ENCODE peak calls at places on chromosome 6, in four cellular contexts. One of them, this sample, is unnamed.

GRCh38 chr6:35359744-35360348 is 17.5 kb downstream of the PPARD start:
- DNase-seq in mammary epithelial cell: no peak
- DNase-seq in globus pallidus: peak
- DNase-seq in natural killer cell treated with Interleukin-12 subunit alpha and Interleukin-12 subunit beta and Interleukin-15 and Interleukin-18, amount 100 ng/mL, for 72 hours: no peak
- DNase-seq in this sample: no peak

GRCh38 chr6:3147914-3148757 is 9.2 kb downstream of the TUBB2A start:
- DNase-seq in natural killer cell treated with Interleukin-12 subunit alpha and Interleukin-12 subunit beta and Interleukin-15 and Interleukin-18, amount 100 ng/mL, for 72 hours: no peak
- DNase-seq in mammary epithelial cell: no peak
- DNase-seq in globus pallidus: no peak
- DNase-seq in this sample: no peak

GRCh38 chr6:146546440-146546839 is 2.8 kb downstream of the RAB32 start:
- DNase-seq in natural killer cell treated with Interleukin-12 subunit alpha and Interleukin-12 subunit beta and Interleukin-15 and Interleukin-18, amount 100 ng/mL, for 72 hours: no peak
- DNase-seq in globus pallidus: no peak
- DNase-seq in mammary epithelial cell: peak
- DNase-seq in this sample: no peak

GRCh38 chr6:33413200-33413599 is 2.4 kb downstream of the PHF1 start:
- DNase-seq in natural killer cell treated with Interleukin-12 subunit alpha and Interleukin-12 subunit beta and Interleukin-15 and Interleukin-18, amount 100 ng/mL, for 72 hours: no peak
- DNase-seq in mammary epithelial cell: no peak
- DNase-seq in globus pallidus: no peak
- DNase-seq in this sample: no peak

GRCh38 chr6:109690740-109691687 is at the start of the genes AK9 and FIG4:
- DNase-seq in globus pallidus: peak
- DNase-seq in natural killer cell treated with Interleukin-12 subunit alpha and Interleukin-12 subunit beta and Interleukin-15 and Interleukin-18, amount 100 ng/mL, for 72 hours: peak
- DNase-seq in mammary epithelial cell: peak
- DNase-seq in this sample: peak

GRCh38 chr6:34586327-34587040 is 30.4 kb upstream of the SPDEF start:
- DNase-seq in mammary epithelial cell: no peak
- DNase-seq in globus pallidus: no peak
- DNase-seq in natural killer cell treated with Interleukin-12 subunit alpha and Interleukin-12 subunit beta and Interleukin-15 and Interleukin-18, amount 100 ng/mL, for 72 hours: peak
- DNase-seq in this sample: no peak

GRCh38 chr6:70860044-70860443 is 96.8 kb downstream of the B3GAT2 start:
- DNase-seq in globus pallidus: no peak
- DNase-seq in natural killer cell treated with Interleukin-12 subunit alpha and Interleukin-12 subunit beta and Interleukin-15 and Interleukin-18, amount 100 ng/mL, for 72 hours: no peak
- DNase-seq in mammary epithelial cell: no peak
- DNase-seq in this sample: no peak

GRCh38 chr6:150142657-150143501 is at the start of gene PPP1R14C:
- DNase-seq in globus pallidus: no peak
- DNase-seq in natural killer cell treated with Interleukin-12 subunit alpha and Interleukin-12 subunit beta and Interleukin-15 and Interleukin-18, amount 100 ng/mL, for 72 hours: no peak
- DNase-seq in mammary epithelial cell: peak
- DNase-seq in this sample: peak

GRCh38 chr6:46284472-46284871 is 113.7 kb upstream of the ENPP5 start:
- DNase-seq in globus pallidus: no peak
- DNase-seq in natural killer cell treated with Interleukin-12 subunit alpha and Interleukin-12 subunit beta and Interleukin-15 and Interleukin-18, amount 100 ng/mL, for 72 hours: no peak
- DNase-seq in mammary epithelial cell: no peak
- DNase-seq in this sample: no peak

GRCh38 chr6:159943965-159944598 is 24.8 kb upstream of the IGF2R start:
- DNase-seq in mammary epithelial cell: no peak
- DNase-seq in globus pallidus: no peak
- DNase-seq in natural killer cell treated with Interleukin-12 subunit alpha and Interleukin-12 subunit beta and Interleukin-15 and Interleukin-18, amount 100 ng/mL, for 72 hours: no peak
- DNase-seq in this sample: no peak

GRCh38 chr6:141946502-141946901 is 186.2 kb upstream of the GJE1 start:
- DNase-seq in mammary epithelial cell: no peak
- DNase-seq in globus pallidus: no peak
- DNase-seq in natural killer cell treated with Interleukin-12 subunit alpha and Interleukin-12 subunit beta and Interleukin-15 and Interleukin-18, amount 100 ng/mL, for 72 hours: no peak
- DNase-seq in this sample: no peak

GRCh38 chr6:114055319-114055718 is 84.4 kb upstream of the HDAC2 start:
- DNase-seq in globus pallidus: peak
- DNase-seq in natural killer cell treated with Interleukin-12 subunit alpha and Interleukin-12 subunit beta and Interleukin-15 and Interleukin-18, amount 100 ng/mL, for 72 hours: no peak
- DNase-seq in mammary epithelial cell: no peak
- DNase-seq in this sample: no peak

GRCh38 chr6:57135885-57136284 is 36.2 kb upstream of the BAG2 start:
- DNase-seq in globus pallidus: no peak
- DNase-seq in mammary epithelial cell: no peak
- DNase-seq in natural killer cell treated with Interleukin-12 subunit alpha and Interleukin-12 subunit beta and Interleukin-15 and Interleukin-18, amount 100 ng/mL, for 72 hours: no peak
- DNase-seq in this sample: no peak

GRCh38 chr6:136822051-136822378 is 377 bp upstream of the PEX7 start:
- DNase-seq in natural killer cell treated with Interleukin-12 subunit alpha and Interleukin-12 subunit beta and Interleukin-15 and Interleukin-18, amount 100 ng/mL, for 72 hours: no peak
- DNase-seq in mammary epithelial cell: no peak
- DNase-seq in globus pallidus: no peak
- DNase-seq in this sample: no peak

GRCh38 chr6:107491791-107492674 is 2.1 kb downstream of the SOBP start:
- DNase-seq in globus pallidus: peak
- DNase-seq in mammary epithelial cell: peak
- DNase-seq in natural killer cell treated with Interleukin-12 subunit alpha and Interleukin-12 subunit beta and Interleukin-15 and Interleukin-18, amount 100 ng/mL, for 72 hours: no peak
- DNase-seq in this sample: no peak

GRCh38 chr6:115514656-115515055 is 546.0 kb downstream of the FRK start:
- DNase-seq in globus pallidus: no peak
- DNase-seq in mammary epithelial cell: no peak
- DNase-seq in natural killer cell treated with Interleukin-12 subunit alpha and Interleukin-12 subunit beta and Interleukin-15 and Interleukin-18, amount 100 ng/mL, for 72 hours: no peak
- DNase-seq in this sample: no peak

GRCh38 chr6:151239603-151240035 is at the start of gene AKAP12:
- DNase-seq in mammary epithelial cell: no peak
- DNase-seq in globus pallidus: no peak
- DNase-seq in natural killer cell treated with Interleukin-12 subunit alpha and Interleukin-12 subunit beta and Interleukin-15 and Interleukin-18, amount 100 ng/mL, for 72 hours: no peak
- DNase-seq in this sample: peak

GRCh38 chr6:111715321-111715720 is 109.6 kb upstream of the TRAF3IP2 start:
- DNase-seq in natural killer cell treated with Interleukin-12 subunit alpha and Interleukin-12 subunit beta and Interleukin-15 and Interleukin-18, amount 100 ng/mL, for 72 hours: no peak
- DNase-seq in globus pallidus: no peak
- DNase-seq in mammary epithelial cell: no peak
- DNase-seq in this sample: no peak

GRCh38 chr6:16658661-16659060 is 102.6 kb downstream of the ATXN1 start:
- DNase-seq in globus pallidus: no peak
- DNase-seq in natural killer cell treated with Interleukin-12 subunit alpha and Interleukin-12 subunit beta and Interleukin-15 and Interleukin-18, amount 100 ng/mL, for 72 hours: no peak
- DNase-seq in mammary epithelial cell: no peak
- DNase-seq in this sample: no peak

GRCh38 chr6:11833626-11834592 is 55.3 kb upstream of the ADTRP start:
- DNase-seq in natural killer cell treated with Interleukin-12 subunit alpha and Interleukin-12 subunit beta and Interleukin-15 and Interleukin-18, amount 100 ng/mL, for 72 hours: no peak
- DNase-seq in globus pallidus: no peak
- DNase-seq in mammary epithelial cell: no peak
- DNase-seq in this sample: no peak

GRCh38 chr6:5053038-5053437 is 32.1 kb upstream of the PPP1R3G start:
- DNase-seq in natural killer cell treated with Interleukin-12 subunit alpha and Interleukin-12 subunit beta and Interleukin-15 and Interleukin-18, amount 100 ng/mL, for 72 hours: no peak
- DNase-seq in mammary epithelial cell: no peak
- DNase-seq in globus pallidus: no peak
- DNase-seq in this sample: no peak

GRCh38 chr6:157982580-157983438 is 1.1 kb downstream of the SYNJ2 start:
- DNase-seq in globus pallidus: peak
- DNase-seq in natural killer cell treated with Interleukin-12 subunit alpha and Interleukin-12 subunit beta and Interleukin-15 and Interleukin-18, amount 100 ng/mL, for 72 hours: no peak
- DNase-seq in mammary epithelial cell: peak
- DNase-seq in this sample: no peak

GRCh38 chr6:10951675-10952282 is 64.9 kb downstream of the SYCP2L start:
- DNase-seq in mammary epithelial cell: peak
- DNase-seq in globus pallidus: peak
- DNase-seq in natural killer cell treated with Interleukin-12 subunit alpha and Interleukin-12 subunit beta and Interleukin-15 and Interleukin-18, amount 100 ng/mL, for 72 hours: no peak
- DNase-seq in this sample: no peak

GRCh38 chr6:139161817-139162284 is 27.0 kb downstream of the HECA start:
- DNase-seq in natural killer cell treated with Interleukin-12 subunit alpha and Interleukin-12 subunit beta and Interleukin-15 and Interleukin-18, amount 100 ng/mL, for 72 hours: no peak
- DNase-seq in globus pallidus: no peak
- DNase-seq in mammary epithelial cell: no peak
- DNase-seq in this sample: no peak

GRCh38 chr6:16548121-16548520 is 213.1 kb downstream of the ATXN1 start:
- DNase-seq in natural killer cell treated with Interleukin-12 subunit alpha and Interleukin-12 subunit beta and Interleukin-15 and Interleukin-18, amount 100 ng/mL, for 72 hours: no peak
- DNase-seq in mammary epithelial cell: peak
- DNase-seq in globus pallidus: no peak
- DNase-seq in this sample: no peak

GRCh38 chr6:45532626-45533258 is 155.0 kb upstream of the SUPT3H start:
- DNase-seq in mammary epithelial cell: no peak
- DNase-seq in natural killer cell treated with Interleukin-12 subunit alpha and Interleukin-12 subunit beta and Interleukin-15 and Interleukin-18, amount 100 ng/mL, for 72 hours: no peak
- DNase-seq in globus pallidus: no peak
- DNase-seq in this sample: no peak

GRCh38 chr6:88712243-88712936 is 251.0 kb downstream of the RNGTT start:
- DNase-seq in mammary epithelial cell: no peak
- DNase-seq in globus pallidus: no peak
- DNase-seq in natural killer cell treated with Interleukin-12 subunit alpha and Interleukin-12 subunit beta and Interleukin-15 and Interleukin-18, amount 100 ng/mL, for 72 hours: no peak
- DNase-seq in this sample: no peak

GRCh38 chr6:165661416-165662001 is 1.5 kb downstream of the PDE10A start:
- DNase-seq in mammary epithelial cell: no peak
- DNase-seq in globus pallidus: no peak
- DNase-seq in natural killer cell treated with Interleukin-12 subunit alpha and Interleukin-12 subunit beta and Interleukin-15 and Interleukin-18, amount 100 ng/mL, for 72 hours: no peak
- DNase-seq in this sample: no peak

GRCh38 chr6:141267420-141267819 is 865.3 kb upstream of the GJE1 start:
- DNase-seq in globus pallidus: no peak
- DNase-seq in natural killer cell treated with Interleukin-12 subunit alpha and Interleukin-12 subunit beta and Interleukin-15 and Interleukin-18, amount 100 ng/mL, for 72 hours: peak
- DNase-seq in mammary epithelial cell: no peak
- DNase-seq in this sample: no peak

GRCh38 chr6:138275976-138276375 is 57.7 kb upstream of the PBOV1 start:
- DNase-seq in globus pallidus: peak
- DNase-seq in mammary epithelial cell: no peak
- DNase-seq in natural killer cell treated with Interleukin-12 subunit alpha and Interleukin-12 subunit beta and Interleukin-15 and Interleukin-18, amount 100 ng/mL, for 72 hours: no peak
- DNase-seq in this sample: no peak

GRCh38 chr6:10976571-10976970 is 67.5 kb downstream of the ELOVL2 start:
- DNase-seq in globus pallidus: no peak
- DNase-seq in mammary epithelial cell: no peak
- DNase-seq in natural killer cell treated with Interleukin-12 subunit alpha and Interleukin-12 subunit beta and Interleukin-15 and Interleukin-18, amount 100 ng/mL, for 72 hours: no peak
- DNase-seq in this sample: no peak

GRCh38 chr6:33313709-33314514 is at the start of gene TAPBP:
- DNase-seq in globus pallidus: peak
- DNase-seq in mammary epithelial cell: peak
- DNase-seq in natural killer cell treated with Interleukin-12 subunit alpha and Interleukin-12 subunit beta and Interleukin-15 and Interleukin-18, amount 100 ng/mL, for 72 hours: peak
- DNase-seq in this sample: no peak

GRCh38 chr6:28425942-28426541 is 17.2 kb downstream of the ZSCAN23 start:
- DNase-seq in natural killer cell treated with Interleukin-12 subunit alpha and Interleukin-12 subunit beta and Interleukin-15 and Interleukin-18, amount 100 ng/mL, for 72 hours: no peak
- DNase-seq in mammary epithelial cell: no peak
- DNase-seq in globus pallidus: no peak
- DNase-seq in this sample: no peak